ENCODE peak calls at places on chromosomes 7 and 10, in seven cellular contexts. P is Right ventricle myocardium inferior; Z is M059J; D is stimulated activated CD8-positive, alpha-beta memory T cell treated with anti-CD3 and anti-CD28 coated beads, Interleukin-7, amount 100 ng/mL, for 4 hours; W is SW480; H is AG04449; Q is amniotic stem cell. U is an unnamed sample.
A peak's percentile ranks its signal among the peaks of the same experiment; 100 is the strongest.

GRCh38 chr7:16548428-16548827 is 21.8 kb downstream of the LRRC72 start:
- DNase-seq in P (no peak), Z (no peak), D (no peak), W (no peak), H (no peak), Q (no peak), U (no peak)

GRCh38 chr7:147941316-147941715 is 649.2 kb upstream of the C7orf33 start:
- DNase-seq in P (no peak), Z (no peak), D (no peak), W (no peak), H (no peak), Q (no peak), U (no peak)

GRCh38 chr10:116733566-116733965 is 8.8 kb downstream of the HSPA12A start:
- DNase-seq in P (no peak), Z (no peak), D (no peak), W (no peak), H (peak; percentile 44), Q (no peak), U (no peak)

GRCh38 chr7:37076668-37077067 is 352.4 kb upstream of the AOAH start:
- DNase-seq in P (no peak), Z (no peak), D (no peak), W (no peak), H (no peak), Q (no peak), U (no peak)

GRCh38 chr10:27513451-27514191 is 9.5 kb downstream of the RAB18 start:
- DNase-seq in P (no peak), Z (peak; percentile 79), D (no peak), W (no peak), H (peak; percentile 40), Q (no peak), U (peak; percentile 75)

GRCh38 chr7:40899151-40899550 is 764.3 kb downstream of the SUGCT start:
- DNase-seq in P (no peak), Z (peak; percentile 97), D (no peak), W (no peak), H (no peak), Q (no peak), U (no peak)

GRCh38 chr7:105060923-105061322 is 46.9 kb downstream of the KMT2E start:
- DNase-seq in P (no peak), Z (no peak), D (no peak), W (no peak), H (no peak), Q (no peak), U (no peak)

GRCh38 chr7:56087445-56087844 is 5.3 kb downstream of the PHKG1 start:
- DNase-seq in P (no peak), Z (no peak), D (no peak), W (no peak), H (no peak), Q (no peak), U (no peak)

GRCh38 chr7:66631471-66631870 is 2.8 kb downstream of the KCTD7 start:
- DNase-seq in P (no peak), Z (no peak), D (no peak), W (no peak), H (no peak), Q (no peak), U (no peak)

GRCh38 chr10:22515009-22515408 is 169.7 kb downstream of the SPAG6 start:
- DNase-seq in P (no peak), Z (no peak), D (no peak), W (no peak), H (no peak), Q (no peak), U (no peak)

GRCh38 chr10:58266826-58267712 is 625 bp downstream of the IPMK start:
- DNase-seq in P (peak; percentile 83), Z (peak; percentile 69), D (peak; percentile 27), W (peak; percentile 42), H (no peak), Q (no peak), U (peak; percentile 88)

GRCh38 chr10:24215603-24216002 is 6.7 kb downstream of the KIAA1217 start:
- DNase-seq in P (no peak), Z (no peak), D (no peak), W (no peak), H (no peak), Q (no peak), U (no peak)

GRCh38 chr10:130757271-130757670 is 554.2 kb downstream of the TCERG1L start:
- DNase-seq in P (no peak), Z (no peak), D (no peak), W (no peak), H (no peak), Q (no peak), U (no peak)

GRCh38 chr10:74244097-74244685 is 93.2 kb downstream of the ADK start:
- DNase-seq in P (no peak), Z (peak; percentile 33), D (no peak), W (peak; percentile 31), H (no peak), Q (peak; percentile 23), U (peak; percentile 52)

GRCh38 chr10:110859947-110860376 is 11.8 kb upstream of the PDCD4 start:
- DNase-seq in P (no peak), Z (peak; percentile 10), D (no peak), W (no peak), H (peak; percentile 68), Q (no peak), U (peak; percentile 94)

GRCh38 chr7:152521420-152522337 is 85.9 kb upstream of the KMT2C start:
- DNase-seq in P (no peak), Z (peak; percentile 42), D (no peak), W (no peak), H (no peak), Q (no peak), U (no peak)

GRCh38 chr10:75982611-75983369 is 551.4 kb downstream of the LRMDA start:
- DNase-seq in P (no peak), Z (peak; percentile 57), D (no peak), W (no peak), H (no peak), Q (no peak), U (peak; percentile 67)

U was measured in fibroblast of gingiva.